ENCODE peak calls at places on chromosomes 4 and X, in ten cellular contexts. One of them, this sample, is unnamed.

GRCh38 chrX:34371740-34372139 is 239.6 kb upstream of the FAM47A start:
- DNase-seq in heart left ventricle: no peak
- DNase-seq in CD8-positive, alpha-beta T cell: no peak
- DNase-seq in K562: no peak
- DNase-seq in HFF-Myc: no peak
- DNase-seq in lung: no peak
- DNase-seq in HepG2: no peak
- DNase-seq in MM.1S: no peak
- DNase-seq in BE2C: no peak
- DNase-seq in right lobe of liver: no peak
- DNase-seq in this sample: no peak

GRCh38 chrX:42176790-42177189 is 253.4 kb upstream of the CASK start:
- DNase-seq in K562: no peak
- DNase-seq in CD8-positive, alpha-beta T cell: no peak
- DNase-seq in heart left ventricle: no peak
- DNase-seq in HepG2: no peak
- DNase-seq in lung: no peak
- DNase-seq in BE2C: no peak
- DNase-seq in MM.1S: no peak
- DNase-seq in HFF-Myc: no peak
- DNase-seq in right lobe of liver: no peak
- DNase-seq in this sample: no peak

GRCh38 chr4:143260750-143261149 is 75.9 kb upstream of the GAB1 start:
- DNase-seq in HFF-Myc: peak; percentile 27
- DNase-seq in K562: no peak
- DNase-seq in lung: no peak
- DNase-seq in heart left ventricle: no peak
- DNase-seq in right lobe of liver: no peak
- DNase-seq in HepG2: no peak
- DNase-seq in BE2C: no peak
- DNase-seq in CD8-positive, alpha-beta T cell: no peak
- DNase-seq in MM.1S: no peak
- DNase-seq in this sample: peak; percentile 12

GRCh38 chrX:10098235-10098819 is 58.4 kb upstream of the CLCN4 start:
- DNase-seq in BE2C: no peak
- DNase-seq in HepG2: no peak
- DNase-seq in lung: no peak
- DNase-seq in right lobe of liver: no peak
- DNase-seq in K562: no peak
- DNase-seq in CD8-positive, alpha-beta T cell: no peak
- DNase-seq in heart left ventricle: no peak
- DNase-seq in MM.1S: peak; percentile 83
- DNase-seq in HFF-Myc: no peak
- DNase-seq in this sample: peak; percentile 21

GRCh38 chr4:110170861-110171260 is 27.6 kb downstream of the ELOVL6 start:
- DNase-seq in HepG2: no peak
- DNase-seq in BE2C: no peak
- DNase-seq in HFF-Myc: no peak
- DNase-seq in right lobe of liver: no peak
- DNase-seq in MM.1S: no peak
- DNase-seq in CD8-positive, alpha-beta T cell: no peak
- DNase-seq in lung: no peak
- DNase-seq in K562: no peak
- DNase-seq in heart left ventricle: no peak
- DNase-seq in this sample: no peak

GRCh38 chrX:133989993-133990392 is 4.6 kb upstream of the GPC3 start:
- DNase-seq in BE2C: no peak
- DNase-seq in lung: no peak
- DNase-seq in right lobe of liver: no peak
- DNase-seq in K562: no peak
- DNase-seq in HFF-Myc: no peak
- DNase-seq in HepG2: peak; percentile 58
- DNase-seq in MM.1S: no peak
- DNase-seq in heart left ventricle: no peak
- DNase-seq in CD8-positive, alpha-beta T cell: no peak
- DNase-seq in this sample: no peak

GRCh38 chr4:166996216-166996615 is 238.1 kb downstream of the SPOCK3 start:
- DNase-seq in right lobe of liver: no peak
- DNase-seq in CD8-positive, alpha-beta T cell: no peak
- DNase-seq in HFF-Myc: no peak
- DNase-seq in HepG2: no peak
- DNase-seq in heart left ventricle: no peak
- DNase-seq in lung: no peak
- DNase-seq in MM.1S: no peak
- DNase-seq in BE2C: no peak
- DNase-seq in K562: no peak
- DNase-seq in this sample: no peak

GRCh38 chr4:91267543-91267942 is 1036.2 kb upstream of the GRID2 start:
- DNase-seq in right lobe of liver: no peak
- DNase-seq in K562: no peak
- DNase-seq in BE2C: no peak
- DNase-seq in HepG2: no peak
- DNase-seq in MM.1S: no peak
- DNase-seq in heart left ventricle: no peak
- DNase-seq in lung: no peak
- DNase-seq in CD8-positive, alpha-beta T cell: no peak
- DNase-seq in HFF-Myc: no peak
- DNase-seq in this sample: no peak

GRCh38 chrX:39409246-39409917 is 608.1 kb downstream of the MID1IP1 start:
- DNase-seq in MM.1S: no peak
- DNase-seq in right lobe of liver: no peak
- DNase-seq in CD8-positive, alpha-beta T cell: no peak
- DNase-seq in lung: no peak
- DNase-seq in heart left ventricle: no peak
- DNase-seq in K562: no peak
- DNase-seq in HepG2: no peak
- DNase-seq in HFF-Myc: no peak
- DNase-seq in BE2C: no peak
- DNase-seq in this sample: no peak

GRCh38 chrX:82585868-82586267 is 922.2 kb upstream of the POU3F4 start:
- DNase-seq in BE2C: no peak
- DNase-seq in CD8-positive, alpha-beta T cell: no peak
- DNase-seq in right lobe of liver: no peak
- DNase-seq in K562: no peak
- DNase-seq in HFF-Myc: no peak
- DNase-seq in heart left ventricle: no peak
- DNase-seq in lung: no peak
- DNase-seq in HepG2: no peak
- DNase-seq in MM.1S: no peak
- DNase-seq in this sample: no peak

GRCh38 chrX:108361316-108361715 is 76.9 kb downstream of the COL4A6 start:
- DNase-seq in CD8-positive, alpha-beta T cell: no peak
- DNase-seq in K562: no peak
- DNase-seq in MM.1S: no peak
- DNase-seq in HepG2: no peak
- DNase-seq in right lobe of liver: no peak
- DNase-seq in lung: no peak
- DNase-seq in HFF-Myc: no peak
- DNase-seq in heart left ventricle: no peak
- DNase-seq in BE2C: no peak
- DNase-seq in this sample: peak; percentile 93

GRCh38 chr4:146855761-146856160 is 89.9 kb downstream of the TTC29 start:
- DNase-seq in CD8-positive, alpha-beta T cell: no peak
- DNase-seq in BE2C: no peak
- DNase-seq in MM.1S: no peak
- DNase-seq in HFF-Myc: no peak
- DNase-seq in HepG2: no peak
- DNase-seq in lung: no peak
- DNase-seq in heart left ventricle: no peak
- DNase-seq in right lobe of liver: no peak
- DNase-seq in K562: no peak
- DNase-seq in this sample: no peak
- TF ChIP-seq CTCF in CD8-positive, alpha-beta T cell: no peak
- TF ChIP-seq CTCF in BE2C: no peak
- TF ChIP-seq CTCF in MM.1S: no peak
- TF ChIP-seq CTCF in HFF-Myc: no peak
- TF ChIP-seq CTCF in HepG2: no peak
- TF ChIP-seq CTCF in lung: no peak
- TF ChIP-seq CTCF in heart left ventricle: no peak
- TF ChIP-seq CTCF in right lobe of liver: no peak
- TF ChIP-seq CTCF in K562: no peak
- TF ChIP-seq CTCF in this sample: no peak

DNA sequence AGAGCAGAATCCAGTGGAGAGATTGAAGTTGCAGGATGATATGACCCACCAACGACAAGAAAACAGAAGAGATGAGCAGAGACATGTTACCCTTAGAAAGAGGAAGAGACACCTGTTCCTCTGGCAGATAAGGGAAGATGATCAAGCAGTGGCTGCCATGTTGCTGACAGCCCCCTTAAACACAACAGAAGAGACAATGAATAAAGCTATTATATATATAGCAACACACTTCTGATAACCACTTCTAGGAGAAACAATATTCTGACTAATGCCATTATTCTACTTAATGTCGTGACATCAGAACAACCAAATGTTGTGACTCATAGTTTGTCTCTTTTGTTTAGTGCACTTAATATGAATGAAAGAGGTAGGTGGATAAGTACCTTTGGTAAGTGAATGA is 44.9 kb downstream of the SH3RF1 start:
- DNase-seq in K562: no peak
- DNase-seq in HFF-Myc: no peak
- DNase-seq in lung: no peak
- DNase-seq in MM.1S: no peak
- DNase-seq in heart left ventricle: no peak
- DNase-seq in right lobe of liver: no peak
- DNase-seq in BE2C: no peak
- DNase-seq in HepG2: no peak
- DNase-seq in CD8-positive, alpha-beta T cell: no peak
- DNase-seq in this sample: no peak
- H3K4me3 ChIP-seq in K562: no peak overlapping the region
- H3K4me3 ChIP-seq in HFF-Myc: no peak overlapping the region
- H3K4me3 ChIP-seq in lung: no peak overlapping the region
- H3K4me3 ChIP-seq in MM.1S: no peak overlapping the region
- H3K4me3 ChIP-seq in heart left ventricle: no peak overlapping the region
- H3K4me3 ChIP-seq in right lobe of liver: no peak overlapping the region
- H3K4me3 ChIP-seq in BE2C: no peak overlapping the region
- H3K4me3 ChIP-seq in HepG2: no peak overlapping the region
- H3K4me3 ChIP-seq in CD8-positive, alpha-beta T cell: no peak overlapping the region
- H3K4me3 ChIP-seq in this sample: no peak overlapping the region

GRCh38 chr4:17664755-17665154 is 50.3 kb downstream of the MED28 start:
- DNase-seq in CD8-positive, alpha-beta T cell: no peak
- DNase-seq in MM.1S: no peak
- DNase-seq in heart left ventricle: no peak
- DNase-seq in BE2C: no peak
- DNase-seq in right lobe of liver: no peak
- DNase-seq in K562: peak; percentile 16
- DNase-seq in HFF-Myc: no peak
- DNase-seq in lung: no peak
- DNase-seq in HepG2: no peak
- DNase-seq in this sample: no peak
- TF ChIP-seq CTCF in CD8-positive, alpha-beta T cell: no peak
- TF ChIP-seq CTCF in MM.1S: no peak
- TF ChIP-seq CTCF in heart left ventricle: no peak
- TF ChIP-seq CTCF in BE2C: no peak
- TF ChIP-seq CTCF in right lobe of liver: no peak
- TF ChIP-seq CTCF in K562: no peak
- TF ChIP-seq CTCF in HFF-Myc: no peak
- TF ChIP-seq CTCF in lung: no peak
- TF ChIP-seq CTCF in HepG2: peak; percentile 9
- TF ChIP-seq CTCF in this sample: no peak

GRCh38 chrX:79162076-79162475 is 17.6 kb downstream of the GPR174 start:
- DNase-seq in HFF-Myc: no peak
- DNase-seq in MM.1S: no peak
- DNase-seq in lung: no peak
- DNase-seq in K562: no peak
- DNase-seq in HepG2: no peak
- DNase-seq in right lobe of liver: no peak
- DNase-seq in CD8-positive, alpha-beta T cell: no peak
- DNase-seq in BE2C: no peak
- DNase-seq in heart left ventricle: no peak
- DNase-seq in this sample: no peak
- H3K4me3 ChIP-seq in HFF-Myc: no peak overlapping the region
- H3K4me3 ChIP-seq in MM.1S: peak overlapping the region; percentile 53
- H3K4me3 ChIP-seq in lung: no peak overlapping the region
- H3K4me3 ChIP-seq in K562: no peak overlapping the region
- H3K4me3 ChIP-seq in HepG2: no peak overlapping the region
- H3K4me3 ChIP-seq in right lobe of liver: no peak overlapping the region
- H3K4me3 ChIP-seq in CD8-positive, alpha-beta T cell: peak overlapping the region; percentile 32
- H3K4me3 ChIP-seq in BE2C: no peak overlapping the region
- H3K4me3 ChIP-seq in heart left ventricle: peak overlapping the region; percentile 25
- H3K4me3 ChIP-seq in this sample: no peak overlapping the region

DNA sequence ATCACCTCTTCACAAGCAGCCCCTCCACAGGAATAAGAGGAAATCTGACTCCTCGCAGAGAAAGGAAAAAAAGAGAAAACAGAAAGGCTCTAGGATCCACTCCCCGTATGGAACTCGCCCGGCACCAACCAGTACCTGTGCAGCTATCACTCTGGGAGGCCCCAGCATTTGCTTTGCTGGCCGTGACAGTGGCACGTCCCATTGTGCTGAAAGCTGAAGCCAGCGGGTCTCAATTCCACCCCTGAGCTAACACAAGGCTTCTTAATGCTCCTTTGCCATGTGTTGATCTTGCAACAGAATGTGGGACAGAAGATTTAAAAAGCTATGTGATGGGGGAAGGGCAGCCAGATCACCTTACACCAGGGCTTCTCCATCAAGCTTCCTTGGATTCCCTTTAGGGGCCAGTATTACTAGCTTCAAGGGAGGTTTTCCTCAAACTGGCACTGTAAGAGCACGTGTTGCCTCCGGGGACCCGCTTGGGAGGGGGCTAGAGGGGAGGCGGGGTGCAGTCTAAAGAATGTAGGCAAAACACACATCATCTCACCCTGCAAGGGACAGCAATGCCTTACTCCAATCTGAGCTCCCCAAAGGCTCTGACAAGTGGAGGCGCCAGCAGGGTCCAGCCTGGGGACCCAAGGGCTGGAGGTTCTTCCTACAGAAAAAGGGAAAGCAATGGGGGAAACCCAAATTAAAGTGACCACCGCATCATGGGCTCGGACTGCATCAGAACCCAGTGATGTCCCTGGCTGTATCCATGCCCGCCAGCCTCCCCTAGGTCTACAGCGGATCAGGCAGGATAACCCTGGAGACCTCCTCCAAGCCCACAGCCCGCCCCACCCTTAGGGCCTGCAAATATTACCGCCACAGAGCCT is 1.2 kb downstream of the USP46 start:
- DNase-seq in MM.1S: no peak
- DNase-seq in HepG2: no peak
- DNase-seq in lung: no peak
- DNase-seq in K562: no peak
- DNase-seq in heart left ventricle: no peak
- DNase-seq in right lobe of liver: no peak
- DNase-seq in BE2C: peak; percentile 9
- DNase-seq in HFF-Myc: peak; percentile 62
- DNase-seq in CD8-positive, alpha-beta T cell: no peak
- DNase-seq in this sample: peak; percentile 76
- TF ChIP-seq CTCF in MM.1S: no peak
- TF ChIP-seq CTCF in HepG2: no peak
- TF ChIP-seq CTCF in lung: no peak
- TF ChIP-seq CTCF in K562: no peak
- TF ChIP-seq CTCF in heart left ventricle: no peak
- TF ChIP-seq CTCF in right lobe of liver: no peak
- TF ChIP-seq CTCF in BE2C: no peak
- TF ChIP-seq CTCF in HFF-Myc: peak; percentile 14
- TF ChIP-seq CTCF in CD8-positive, alpha-beta T cell: no peak
- TF ChIP-seq CTCF in this sample: peak; percentile 10

DNA sequence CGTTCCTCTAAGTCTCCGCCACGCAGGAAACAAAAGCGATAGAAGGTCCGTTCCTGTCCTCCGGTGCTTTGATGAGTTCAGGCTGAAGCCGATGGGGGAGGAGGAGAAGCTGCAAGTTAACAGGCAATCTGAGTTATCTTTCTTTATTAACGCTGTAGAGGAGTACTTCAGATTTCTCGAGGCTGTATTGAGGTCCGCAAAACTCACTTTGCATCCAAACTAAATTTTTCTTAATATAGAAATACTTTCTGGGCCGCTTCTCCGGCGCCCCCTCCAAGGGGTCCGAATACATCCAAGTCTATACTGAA is 395 bp upstream of the SOWAHB start:
- DNase-seq in lung: no peak
- DNase-seq in CD8-positive, alpha-beta T cell: no peak
- DNase-seq in K562: no peak
- DNase-seq in heart left ventricle: no peak
- DNase-seq in BE2C: no peak
- DNase-seq in HFF-Myc: no peak
- DNase-seq in HepG2: no peak
- DNase-seq in right lobe of liver: no peak
- DNase-seq in MM.1S: no peak
- DNase-seq in this sample: no peak
- H3K4me3 ChIP-seq in lung: peak overlapping the region; percentile 49
- H3K4me3 ChIP-seq in CD8-positive, alpha-beta T cell: peak overlapping the region; percentile 48
- H3K4me3 ChIP-seq in K562: no peak overlapping the region
- H3K4me3 ChIP-seq in heart left ventricle: peak overlapping the region; percentile 52
- H3K4me3 ChIP-seq in BE2C: no peak overlapping the region
- H3K4me3 ChIP-seq in HFF-Myc: no peak overlapping the region
- H3K4me3 ChIP-seq in HepG2: peak overlapping the region; percentile 51
- H3K4me3 ChIP-seq in right lobe of liver: peak overlapping the region; percentile 69
- H3K4me3 ChIP-seq in MM.1S: peak overlapping the region; percentile 63
- H3K4me3 ChIP-seq in this sample: peak overlapping the region; percentile 48

This sample was measured in fibroblast of villous mesenchyme.